ENCODE peak calls at places on chromosomes 6 and 20, in eight cellular contexts. One of them, this sample, is unnamed.
A peak's percentile ranks its signal among the peaks of the same experiment; 100 is the strongest.

GRCh38 chr6:170087946-170088348 is 202.9 kb downstream of the DLL1 start:
- DNase-seq in GF-D8: peak; percentile 42
- DNase-seq in nephron progenitor cell: no peak
- DNase-seq in AG09319: no peak
- DNase-seq in endodermal cell: no peak
- DNase-seq in HAP-1: no peak
- DNase-seq in A549: no peak
- DNase-seq in GM23248: no peak
- DNase-seq in this sample: no peak

GRCh38 chr6:148273962-148274752 is 68.5 kb upstream of the SASH1 start:
- DNase-seq in AG09319: no peak
- DNase-seq in A549: no peak
- DNase-seq in GF-D8: no peak
- DNase-seq in nephron progenitor cell: no peak
- DNase-seq in GM23248: peak; percentile 50
- DNase-seq in endodermal cell: no peak
- DNase-seq in HAP-1: no peak
- DNase-seq in this sample: no peak

GRCh38 chr6:46715106-46715505 is 20.1 kb downstream of the PLA2G7 start:
- DNase-seq in endodermal cell: no peak
- DNase-seq in HAP-1: no peak
- DNase-seq in GF-D8: no peak
- DNase-seq in AG09319: no peak
- DNase-seq in GM23248: peak; percentile 35
- DNase-seq in A549: no peak
- DNase-seq in nephron progenitor cell: no peak
- DNase-seq in this sample: no peak

GRCh38 chr20:30506100-30506499 is 751.4 kb upstream of the DEFB115 start:
- DNase-seq in HAP-1: peak; percentile 79
- DNase-seq in nephron progenitor cell: no peak
- DNase-seq in GM23248: no peak
- DNase-seq in endodermal cell: no peak
- DNase-seq in GF-D8: no peak
- DNase-seq in AG09319: no peak
- DNase-seq in A549: no peak
- DNase-seq in this sample: peak; percentile 55

GRCh38 chr6:140011537-140011936 is 637.1 kb upstream of the CITED2 start:
- DNase-seq in GM23248: no peak
- DNase-seq in HAP-1: no peak
- DNase-seq in GF-D8: no peak
- DNase-seq in AG09319: no peak
- DNase-seq in A549: no peak
- DNase-seq in nephron progenitor cell: no peak
- DNase-seq in endodermal cell: no peak
- DNase-seq in this sample: no peak

GRCh38 chr20:35091808-35092523 is 641 bp downstream of the TRPC4AP start:
- DNase-seq in A549: no peak
- DNase-seq in GF-D8: no peak
- DNase-seq in HAP-1: no peak
- DNase-seq in GM23248: peak; percentile 67
- DNase-seq in nephron progenitor cell: no peak
- DNase-seq in endodermal cell: no peak
- DNase-seq in AG09319: no peak
- DNase-seq in this sample: no peak

GRCh38 chr6:15770347-15771143 is 107.7 kb upstream of the DTNBP1 start:
- DNase-seq in GM23248: peak; percentile 82
- DNase-seq in endodermal cell: peak; percentile 45
- DNase-seq in GF-D8: no peak
- DNase-seq in A549: no peak
- DNase-seq in AG09319: no peak
- DNase-seq in HAP-1: no peak
- DNase-seq in nephron progenitor cell: no peak
- DNase-seq in this sample: no peak

GRCh38 chr6:20291764-20292227 is 79.5 kb upstream of the MBOAT1 start:
- DNase-seq in AG09319: peak; percentile 49
- DNase-seq in HAP-1: peak; percentile 75
- DNase-seq in nephron progenitor cell: peak; percentile 85
- DNase-seq in endodermal cell: peak; percentile 95
- DNase-seq in A549: peak; percentile 81
- DNase-seq in GM23248: peak; percentile 79
- DNase-seq in GF-D8: peak; percentile 38
- DNase-seq in this sample: peak; percentile 85

GRCh38 chr20:44309763-44310663 is 989 bp downstream of the FITM2 start:
- DNase-seq in GM23248: peak; percentile 84
- DNase-seq in endodermal cell: no peak
- DNase-seq in A549: no peak
- DNase-seq in nephron progenitor cell: no peak
- DNase-seq in GF-D8: no peak
- DNase-seq in AG09319: peak; percentile 14
- DNase-seq in HAP-1: no peak
- DNase-seq in this sample: no peak

GRCh38 chr6:7540595-7540994 is 876 bp upstream of the DSP start:
- DNase-seq in GM23248: peak; percentile 67
- DNase-seq in A549: peak; percentile 67
- DNase-seq in AG09319: no peak
- DNase-seq in GF-D8: no peak
- DNase-seq in endodermal cell: peak; percentile 76
- DNase-seq in nephron progenitor cell: peak; percentile 44
- DNase-seq in HAP-1: peak; percentile 22
- DNase-seq in this sample: no peak

GRCh38 chr20:64238851-64239387 is 16.6 kb upstream of the PCMTD2 start:
- DNase-seq in nephron progenitor cell: no peak
- DNase-seq in HAP-1: no peak
- DNase-seq in endodermal cell: no peak
- DNase-seq in GF-D8: no peak
- DNase-seq in AG09319: no peak
- DNase-seq in A549: no peak
- DNase-seq in GM23248: no peak
- DNase-seq in this sample: no peak

GRCh38 chr6:118913161-118913560 is 19.2 kb downstream of the ASF1A start:
- DNase-seq in HAP-1: no peak
- DNase-seq in nephron progenitor cell: no peak
- DNase-seq in AG09319: no peak
- DNase-seq in GM23248: no peak
- DNase-seq in GF-D8: no peak
- DNase-seq in endodermal cell: no peak
- DNase-seq in A549: no peak
- DNase-seq in this sample: no peak

GRCh38 chr6:134295953-134296553 is 21.9 kb downstream of the SGK1 start:
- DNase-seq in A549: peak; percentile 92
- DNase-seq in GF-D8: peak; percentile 72
- DNase-seq in GM23248: peak; percentile 96
- DNase-seq in AG09319: peak; percentile 86
- DNase-seq in HAP-1: no peak
- DNase-seq in endodermal cell: no peak
- DNase-seq in nephron progenitor cell: no peak
- DNase-seq in this sample: no peak

GRCh38 chr20:58634818-58635665 is 16.0 kb upstream of the STX16 start:
- DNase-seq in HAP-1: no peak
- DNase-seq in GM23248: no peak
- DNase-seq in GF-D8: no peak
- DNase-seq in A549: no peak
- DNase-seq in nephron progenitor cell: no peak
- DNase-seq in endodermal cell: no peak
- DNase-seq in AG09319: no peak
- DNase-seq in this sample: no peak

GRCh38 chr6:43021270-43022047 is at the start of gene RRP36:
- DNase-seq in AG09319: no peak
- DNase-seq in HAP-1: peak; percentile 39
- DNase-seq in A549: peak; percentile 58
- DNase-seq in endodermal cell: peak; percentile 93
- DNase-seq in nephron progenitor cell: peak; percentile 78
- DNase-seq in GM23248: peak; percentile 94
- DNase-seq in GF-D8: peak; percentile 21
- DNase-seq in this sample: no peak

GRCh38 chr6:52547647-52548352 is 29.1 kb downstream of the TRAM2 start:
- DNase-seq in AG09319: no peak
- DNase-seq in nephron progenitor cell: no peak
- DNase-seq in HAP-1: no peak
- DNase-seq in GM23248: no peak
- DNase-seq in A549: no peak
- DNase-seq in GF-D8: no peak
- DNase-seq in endodermal cell: no peak
- DNase-seq in this sample: no peak

This sample was measured in NT2/D1.